ENCODE peak calls at places on chromosome 20, in seven cellular contexts. W, Z, Y, D, Q, F and U are unnamed samples.

GRCh38 chr20:48325656-48326433 is 502.0 kb downstream of the PREX1 start:
- DNase-seq in W (no peak), Z (no peak), Y (no peak), D (no peak), Q (no peak), F (no peak), U (no peak)

GRCh38 chr20:37389241-37389747 is 43.4 kb downstream of the SRC start:
- DNase-seq in W (no peak), Z (no peak), Y (no peak), D (no peak), Q (no peak), F (no peak), U (no peak)

GRCh38 chr20:47146703-47147102 is 209.8 kb downstream of the ZMYND8 start:
- DNase-seq in W (no peak), Z (peak; percentile 31), Y (peak; percentile 63), D (no peak), Q (no peak), F (no peak), U (no peak)

GRCh38 chr20:41174373-41174772 is 37.0 kb downstream of the PLCG1 start:
- DNase-seq in W (no peak), Z (peak; percentile 60), Y (no peak), D (no peak), Q (no peak), F (no peak), U (no peak)

GRCh38 chr20:2700913-2701620 is 8.5 kb downstream of the EBF4 start:
- DNase-seq in W (no peak), Z (no peak), Y (no peak), D (no peak), Q (no peak), F (no peak), U (no peak)

GRCh38 chr20:35702051-35702823 is 3.0 kb downstream of the ROMO1 start:
- DNase-seq in W (no peak), Z (no peak), Y (peak; percentile 86), D (no peak), Q (no peak), F (peak; percentile 23), U (no peak)

GRCh38 chr20:36454664-36455427 is 86.5 kb upstream of the MYL9 start:
- DNase-seq in W (peak; percentile 48), Z (no peak), Y (peak; percentile 17), D (no peak), Q (no peak), F (no peak), U (no peak)

GRCh38 chr20:63847374-63848002 is 13.8 kb upstream of the ABHD16B start:
- DNase-seq in W (no peak), Z (no peak), Y (no peak), D (no peak), Q (no peak), F (no peak), U (no peak)